ENCODE peak calls at places on chromosome 15, in eight cellular contexts. E is lower lobe of right lung; B is CD8-positive, alpha-beta T cell; H is breast epithelium; I is naive thymus-derived CD4-positive, alpha-beta T cell; K is heart left ventricle; X is pancreas; U is foreskin keratinocyte. L is an unnamed sample. For H3K4me1, the result is how much of the 10 kb centered on the place peaks cover.

GRCh38 chr15:70099966-70100494 is 2.3 kb upstream of the TLE3 start:
- DNase-seq in K (no peak), X (no peak), I (no peak), H (no peak), U (no peak), B (no peak), E (no peak), L (no peak)

GRCh38 chr15:47027322-47027946 is 689.9 kb upstream of the SEMA6D start:
- DNase-seq in I (no peak), H (no peak), X (no peak), E (no peak), B (no peak), K (no peak), U (no peak), L (no peak)

GRCh38 chr15:76012021-76012551 is at the start of gene NRG4:
- DNase-seq in U (peak), K (no peak), I (no peak), B (no peak), E (no peak), H (no peak), X (no peak), L (no peak)

GRCh38 chr15:56086566-56086965 is 93.2 kb upstream of the NEDD4 start:
- DNase-seq in I (no peak), B (no peak), H (no peak), K (no peak), E (no peak), U (no peak), X (no peak), L (no peak)

GRCh38 chr15:92071030-92071644 is 217.6 kb downstream of the SLCO3A1 start:
- DNase-seq in H (no peak), K (peak), I (no peak), E (no peak), X (no peak), B (no peak), U (no peak), L (no peak)

GRCh38 chr15:75992897-75993296 is 19.3 kb downstream of the NRG4 start:
- DNase-seq in K (no peak), E (no peak), H (no peak), X (no peak), I (no peak), U (no peak), B (no peak), L (no peak)

GRCh38 chr15:65033659-65034269 is 4.3 kb upstream of the MTFMT start:
- DNase-seq in E (no peak), I (peak), X (no peak), B (no peak), H (no peak), U (no peak), K (no peak), L (no peak)

GRCh38 chr15:82139823-82140268 is 94.0 kb upstream of the MEX3B start:
- DNase-seq in K (no peak), B (no peak), I (peak), E (no peak), H (no peak), X (no peak), U (no peak), L (no peak)

GRCh38 chr15:70090436-70091291 is 7.1 kb downstream of the TLE3 start:
- DNase-seq in K (no peak), I (no peak), B (no peak), H (no peak), E (no peak), X (peak), U (no peak), L (no peak)

GRCh38 chr15:70867911-70868467 is 14.0 kb upstream of the LARP6 start:
- DNase-seq in X (no peak), K (peak), E (no peak), U (no peak), I (no peak), B (no peak), H (no peak), L (peak)

GRCh38 chr15:97684249-97684648 is 276.3 kb upstream of the ARRDC4 start:
- DNase-seq in X (no peak), E (no peak), K (no peak), H (no peak), U (no peak), I (no peak), B (no peak), L (no peak)

GRCh38 chr15:59801649-59802048 is 112.5 kb upstream of the BNIP2 start:
- DNase-seq in E (no peak), I (no peak), U (no peak), K (no peak), B (no peak), X (no peak), H (no peak), L (no peak)

GRCh38 chr15:89947338-89947829 is 34.6 kb upstream of the ARPIN start:
- DNase-seq in I (no peak), E (no peak), B (no peak), U (no peak), K (no peak), X (no peak), H (no peak), L (no peak)

GRCh38 chr15:89566141-89566540 is 9.1 kb upstream of the TICRR start:
- DNase-seq in I (no peak), H (no peak), E (no peak), X (no peak), B (no peak), K (no peak), U (no peak), L (no peak)

GRCh38 chr15:91871138-91871537 is 17.6 kb downstream of the SLCO3A1 start:
- DNase-seq in U (no peak), H (no peak), I (no peak), B (no peak), K (no peak), E (no peak), X (no peak), L (no peak)

GRCh38 chr15:52523192-52523591 is 5.5 kb downstream of the MYO5A start:
- DNase-seq in X (no peak), E (no peak), K (no peak), I (no peak), H (no peak), U (peak), B (no peak), L (no peak)

GRCh38 chr15:90365414-90366055 is 13.5 kb downstream of the ZNF774 start:
- DNase-seq in I (no peak), H (no peak), X (no peak), U (no peak), E (no peak), K (no peak), B (no peak), L (no peak)

GRCh38 chr15:38688096-38688495 is 123.5 kb upstream of the RASGRP1 start:
- DNase-seq in I (no peak), K (no peak), E (no peak), U (no peak), B (no peak), H (no peak), X (no peak), L (no peak)

GRCh38 chr15:100192092-100192695 is 149.6 kb downstream of the ADAMTS17 start:
- DNase-seq in U (peak), X (peak), H (no peak), I (no peak), B (no peak), E (no peak), K (no peak), L (no peak)

GRCh38 chr15:101142711-101143110 is 109.1 kb downstream of the CHSY1 start:
- DNase-seq in I (no peak), E (peak), H (peak), B (no peak), U (no peak), X (no peak), K (no peak), L (no peak)

GRCh38 chr15:92365816-92366215 is 27.9 kb upstream of the ST8SIA2 start:
- DNase-seq in I (no peak), X (no peak), H (no peak), E (no peak), K (no peak), B (no peak), U (no peak), L (no peak)

GRCh38 chr15:44720460-44721185 is 9.3 kb downstream of the B2M start:
- DNase-seq in K (no peak), H (no peak), X (no peak), E (no peak), I (peak), U (no peak), B (no peak), L (no peak)

GRCh38 chr15:88484781-88485246 is 17.3 kb downstream of the MRPS11 start:
- DNase-seq in H (no peak), X (no peak), K (no peak), I (no peak), U (no peak), B (no peak), E (no peak), L (no peak)

GRCh38 chr15:57401546-57401945 is 25.2 kb downstream of the CGNL1 start:
- DNase-seq in E (no peak), X (no peak), I (no peak), B (no peak), U (no peak), H (no peak), K (no peak), L (no peak)

GRCh38 chr15:60426870-60427528 is 29.2 kb upstream of the ANXA2 start:
- DNase-seq in H (no peak), X (no peak), E (no peak), K (no peak), B (no peak), U (no peak), I (no peak), L (no peak)

GRCh38 chr15:38853608-38854007 is 289.0 kb upstream of the RASGRP1 start:
- DNase-seq in K (no peak), B (peak), U (no peak), I (peak), H (no peak), X (no peak), E (no peak), L (no peak)

GRCh38 chr15:61681038-61681418 is 379.2 kb downstream of the VPS13C start:
- DNase-seq in U (no peak), X (no peak), E (no peak), B (no peak), I (no peak), H (no peak), K (no peak), L (no peak)

GRCh38 chr15:68295430-68295829 is 17.9 kb downstream of the FEM1B start:
- DNase-seq in E (no peak), H (no peak), X (no peak), K (no peak), B (no peak), I (no peak), U (no peak), L (no peak)

GRCh38 chr15:84800365-84800806 is 16.8 kb upstream of the ALPK3 start:
- DNase-seq in E (no peak), H (no peak), X (no peak), K (no peak), I (no peak), B (no peak), U (no peak), L (no peak)

GRCh38 chr15:60829416-60829815 is 350.5 kb upstream of the ICE2 start:
- DNase-seq in K (no peak), U (no peak), I (no peak), H (no peak), X (no peak), B (no peak), E (no peak), L (no peak)

GRCh38 chr15:71443538-71443937 is 328.3 kb downstream of the THSD4 start:
- DNase-seq in H (peak), I (peak), K (peak), U (no peak), X (peak), B (peak), E (peak), L (peak)

GRCh38 chr15:67148196-67148701 is 82.8 kb downstream of the SMAD3 start:
- DNase-seq in I (peak), X (no peak), B (no peak), K (no peak), E (no peak), H (no peak), U (no peak), L (no peak)
- H3K4me1 ChIP-seq in I (under half), X (half or more), B (half or more), K (half or more), E (half or more), H (under half), U (half or more), L (under half)

GRCh38 chr15:63996794-63997357 is 49.4 kb downstream of the DAPK2 start:
- DNase-seq in I (no peak), X (no peak), E (no peak), H (no peak), B (no peak), U (no peak), K (peak), L (no peak)
- H3K4me1 ChIP-seq in I (under half), X (under half), E (under half), H (under half), B (under half), U (under half), K (under half), L (under half)

GRCh38 chr15:31302778-31303433 is 23.7 kb upstream of the KLF13 start:
- DNase-seq in U (no peak), E (no peak), X (no peak), B (peak), K (peak), H (peak), I (peak), L (peak)
- H3K4me1 ChIP-seq in U (under half), E (under half), X (under half), B (under half), K (half or more), H (under half), I (under half), L (under half)

DNA sequence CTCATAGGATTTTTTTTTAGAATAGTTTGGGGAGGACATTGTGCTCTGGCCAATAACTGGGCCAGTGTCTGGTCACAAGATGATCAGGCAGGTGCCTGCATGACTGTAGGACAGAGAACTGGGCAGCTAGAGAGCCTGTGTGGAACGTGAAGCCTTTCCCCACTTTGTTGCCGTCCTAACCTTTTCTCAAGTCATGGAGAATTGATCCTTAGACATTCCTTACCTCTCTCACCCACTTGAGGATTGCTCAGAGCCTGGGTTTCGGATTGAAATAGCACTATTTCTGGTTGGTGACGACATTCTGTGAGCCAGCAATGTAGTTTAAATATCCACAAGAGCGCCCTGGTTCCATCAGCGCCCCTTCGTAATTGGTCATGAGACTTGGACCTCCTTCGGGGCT is 138.4 kb downstream of the IGF1R start:
- DNase-seq in U (no peak), B (no peak), K (no peak), E (no peak), H (no peak), I (no peak), X (no peak), L (no peak)
- H3K4me1 ChIP-seq in U (under half), B (under half), K (under half), E (under half), H (under half), I (under half), X (half or more), L (under half)

GRCh38 chr15:74867562-74868458 is 5.4 kb downstream of the SCAMP2 start:
- DNase-seq in K (peak), X (no peak), B (no peak), U (no peak), H (no peak), I (no peak), E (peak), L (no peak)
- H3K4me1 ChIP-seq in K (half or more), X (half or more), B (half or more), U (half or more), H (under half), I (half or more), E (half or more), L (under half)

GRCh38 chr15:98722209-98722608 is 73.9 kb downstream of the IGF1R start:
- DNase-seq in E (no peak), K (no peak), I (no peak), B (no peak), H (no peak), U (no peak), X (no peak), L (no peak)
- H3K4me1 ChIP-seq in E (under half), K (half or more), I (under half), B (under half), H (under half), U (under half), X (under half), L (under half)